ENCODE peak calls at places on chromosomes 1 and 21, in eight cellular contexts. B, U, O, X, A, K, R and C are unnamed samples.

GRCh38 chr1:208141793-208142192 is 102.4 kb downstream of the PLXNA2 start:
- DNase-seq in B (no peak), U (no peak), O (no peak), X (no peak), A (no peak), K (no peak), R (no peak), C (no peak)

GRCh38 chr1:148161252-148161901 is 9.3 kb upstream of the NBPF11 start:
- DNase-seq in B (no peak), U (peak), O (no peak), X (no peak), A (no peak), K (no peak), R (no peak), C (no peak)

GRCh38 chr1:201944002-201944401 is 2.3 kb downstream of the LMOD1 start:
- DNase-seq in B (no peak), U (no peak), O (no peak), X (no peak), A (no peak), K (no peak), R (no peak), C (no peak)

GRCh38 chr1:58318157-58318665 is 228.3 kb downstream of the OMA1 start:
- DNase-seq in B (no peak), U (no peak), O (no peak), X (no peak), A (no peak), K (no peak), R (no peak), C (no peak)

GRCh38 chr21:37758997-37759396 is 157.3 kb downstream of the KCNJ6 start:
- DNase-seq in B (peak), U (no peak), O (no peak), X (peak), A (peak), K (peak), R (peak), C (no peak)

GRCh38 chr1:185348995-185349394 is 32.0 kb upstream of the IVNS1ABP start:
- DNase-seq in B (no peak), U (no peak), O (no peak), X (no peak), A (no peak), K (no peak), R (no peak), C (no peak)

GRCh38 chr1:150981805-150982712 is at the start of gene ANXA9:
- DNase-seq in B (no peak), U (peak), O (no peak), X (no peak), A (peak), K (no peak), R (peak), C (no peak)

GRCh38 chr21:26842976-26843911 is 2.0 kb downstream of the ADAMTS1 start:
- DNase-seq in B (peak), U (peak), O (peak), X (peak), A (peak), K (peak), R (peak), C (no peak)

GRCh38 chr1:78323311-78323710 is 167.5 kb upstream of the PTGFR start:
- DNase-seq in B (no peak), U (no peak), O (no peak), X (no peak), A (no peak), K (no peak), R (no peak), C (no peak)

GRCh38 chr1:55359611-55360010 is 144.4 kb upstream of the USP24 start:
- DNase-seq in B (no peak), U (no peak), O (no peak), X (no peak), A (no peak), K (no peak), R (no peak), C (no peak)

GRCh38 chr1:47317841-47318240 is 3.9 kb upstream of the STIL start:
- DNase-seq in B (no peak), U (no peak), O (no peak), X (no peak), A (no peak), K (peak), R (no peak), C (no peak)

GRCh38 chr1:235270625-235271024 is 57.4 kb downstream of the ARID4B start:
- DNase-seq in B (peak), U (no peak), O (no peak), X (no peak), A (no peak), K (no peak), R (no peak), C (no peak)

GRCh38 chr1:185973645-185974044 is 239.5 kb downstream of the HMCN1 start:
- DNase-seq in B (peak), U (no peak), O (no peak), X (no peak), A (no peak), K (peak), R (no peak), C (no peak)

GRCh38 chr1:15885269-15885668 is 37.8 kb downstream of the SPEN start:
- DNase-seq in B (no peak), U (no peak), O (no peak), X (no peak), A (no peak), K (no peak), R (no peak), C (no peak)

GRCh38 chr1:56517404-56518130 is 61.8 kb downstream of the PLPP3 start:
- DNase-seq in B (no peak), U (no peak), O (no peak), X (no peak), A (no peak), K (no peak), R (no peak), C (no peak)

GRCh38 chr1:211625040-211625439 is 46.1 kb upstream of the SLC30A1 start:
- DNase-seq in B (peak), U (no peak), O (peak), X (peak), A (no peak), K (no peak), R (peak), C (no peak)

GRCh38 chr21:41962425-41962966 is 8.7 kb upstream of the C2CD2 start:
- DNase-seq in B (no peak), U (no peak), O (no peak), X (no peak), A (no peak), K (no peak), R (no peak), C (no peak)
- TF ChIP-seq CTCF in B (no peak), U (no peak), O (no peak), X (no peak), A (no peak), K (no peak), R (no peak), C (no peak)

GRCh38 chr1:162372159-162373071 is 4.2 kb downstream of the SPATA46 start:
- DNase-seq in B (no peak), U (no peak), O (no peak), X (no peak), A (no peak), K (no peak), R (no peak), C (no peak)

GRCh38 chr1:162370721-162371120 is 5.9 kb downstream of the SPATA46 start:
- DNase-seq in B (no peak), U (no peak), O (no peak), X (no peak), A (no peak), K (no peak), R (no peak), C (no peak)

GRCh38 chr1:162373072-162373427 is 3.6 kb downstream of the SPATA46 start:
- DNase-seq in B (no peak), U (no peak), O (no peak), X (no peak), A (no peak), K (no peak), R (no peak), C (no peak)

GRCh38 chr1:162369571-162369970 is 7.1 kb downstream of the SPATA46 start:
- DNase-seq in B (no peak), U (no peak), O (no peak), X (no peak), A (no peak), K (no peak), R (no peak), C (no peak)

GRCh38 chr1:162371611-162372010 is 5.0 kb downstream of the SPATA46 start:
- DNase-seq in B (no peak), U (no peak), O (no peak), X (no peak), A (no peak), K (no peak), R (no peak), C (no peak)
- TF ChIP-seq CTCF in B (no peak), U (no peak), O (no peak), X (no peak), A (no peak), K (no peak), R (no peak), C (no peak)

DNA sequence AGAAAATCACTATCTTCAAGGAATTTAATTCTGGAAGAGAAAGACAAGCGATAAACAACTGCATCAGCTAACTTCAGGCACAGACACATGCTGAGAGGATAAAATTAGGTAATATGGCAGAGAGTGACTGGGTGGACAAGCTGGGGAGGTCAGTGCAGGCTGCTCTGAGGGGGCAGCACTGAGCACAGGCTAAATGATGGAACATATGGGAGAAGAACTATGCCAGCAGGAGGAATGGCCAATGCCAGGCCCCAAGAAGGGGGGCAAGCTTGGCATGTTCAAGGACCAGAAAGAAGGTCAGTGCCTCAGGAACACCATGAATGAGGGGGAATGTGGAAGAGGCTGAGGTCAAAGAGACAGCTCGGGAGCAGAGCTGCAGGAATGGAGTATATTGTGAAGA is 190.7 kb upstream of the MAP1LC3C start:
- DNase-seq in B (no peak), U (no peak), O (no peak), X (no peak), A (peak), K (no peak), R (no peak), C (no peak)
- TF ChIP-seq CTCF in B (no peak), U (no peak), O (no peak), X (no peak), A (no peak), K (no peak), R (no peak), C (no peak)

GRCh38 chr1:10209905-10210810 is at the start of gene KIF1B:
- DNase-seq in B (peak), U (peak), O (peak), X (peak), A (peak), K (peak), R (peak), C (peak)
- TF ChIP-seq CTCF in B (peak), U (peak), O (peak), X (peak), A (peak), K (peak), R (peak), C (peak)

GRCh38 chr1:180170569-180170968 is 15.9 kb downstream of the QSOX1 start:
- DNase-seq in B (no peak), U (no peak), O (no peak), X (no peak), A (no peak), K (no peak), R (no peak), C (no peak)

GRCh38 chr1:180167721-180168467 is 13.2 kb downstream of the QSOX1 start:
- DNase-seq in B (no peak), U (peak), O (peak), X (no peak), A (peak), K (no peak), R (peak), C (no peak)

GRCh38 chr1:180167021-180167701 is 12.5 kb downstream of the QSOX1 start:
- DNase-seq in B (peak), U (peak), O (no peak), X (no peak), A (no peak), K (no peak), R (no peak), C (no peak)

GRCh38 chr1:180169641-180170155 is 15.0 kb downstream of the QSOX1 start:
- DNase-seq in B (no peak), U (peak), O (no peak), X (no peak), A (no peak), K (no peak), R (no peak), C (no peak)

GRCh38 chr1:180168786-180169640 is 14.3 kb downstream of the QSOX1 start:
- DNase-seq in B (peak), U (peak), O (peak), X (no peak), A (peak), K (no peak), R (peak), C (no peak)
- TF ChIP-seq CTCF in B (peak), U (peak), O (peak), X (peak), A (peak), K (peak), R (peak), C (no peak)

GRCh38 chr1:38141483-38141882 is 94.9 kb upstream of the POU3F1 start:
- DNase-seq in B (no peak), U (no peak), O (no peak), X (no peak), A (no peak), K (no peak), R (no peak), C (no peak)

GRCh38 chr1:38135621-38136414 is 89.2 kb upstream of the POU3F1 start:
- DNase-seq in B (no peak), U (no peak), O (no peak), X (no peak), A (peak), K (no peak), R (no peak), C (no peak)

GRCh38 chr1:38140025-38140487 is 93.5 kb upstream of the POU3F1 start:
- DNase-seq in B (no peak), U (no peak), O (no peak), X (no peak), A (peak), K (no peak), R (no peak), C (no peak)

GRCh38 chr1:38137164-38137563 is 90.6 kb upstream of the POU3F1 start:
- DNase-seq in B (no peak), U (no peak), O (no peak), X (no peak), A (no peak), K (no peak), R (no peak), C (no peak)

DNA sequence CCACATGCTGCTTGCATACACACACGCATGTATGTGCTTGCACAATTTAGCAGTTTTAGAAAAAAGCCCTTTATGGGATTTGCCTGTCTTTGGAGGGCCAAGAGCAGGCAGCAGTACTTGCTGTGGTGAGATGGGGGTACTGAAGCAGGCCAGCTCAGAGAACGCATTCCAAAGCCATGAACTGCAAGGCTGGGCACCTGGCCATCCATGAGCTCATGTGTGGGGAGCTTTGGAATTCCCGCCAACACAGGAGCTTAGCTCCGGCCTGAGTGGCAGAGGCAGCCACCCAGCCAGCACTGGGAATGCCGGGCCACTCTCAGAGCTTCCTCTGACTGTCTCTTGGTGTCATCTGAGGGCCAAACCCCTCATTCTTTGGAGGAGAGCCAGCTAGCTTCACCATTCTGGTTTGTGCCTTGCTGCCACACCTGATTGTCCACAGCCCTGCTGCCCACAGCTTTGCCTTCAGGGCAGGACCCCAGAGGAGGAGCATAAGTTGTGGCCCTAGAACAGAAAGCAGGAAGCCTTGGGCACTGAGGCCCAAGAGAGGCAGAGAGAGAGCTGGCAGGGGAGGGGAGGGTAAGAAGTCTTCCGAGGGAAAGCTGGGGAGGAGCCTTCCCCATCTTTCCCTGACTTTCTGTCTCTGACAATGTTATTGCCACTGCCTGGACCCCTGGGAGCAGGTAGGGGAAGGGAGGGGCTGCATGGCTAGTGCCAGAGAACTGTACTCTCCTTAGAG is 92.1 kb upstream of the POU3F1 start:
- DNase-seq in B (peak), U (peak), O (peak), X (peak), A (no peak), K (peak), R (no peak), C (no peak)
- TF ChIP-seq CTCF in B (peak), U (peak), O (peak), X (peak), A (no peak), K (peak), R (no peak), C (no peak)

GRCh38 chr1:65434760-65435159 is 14.3 kb downstream of the LEPR start:
- DNase-seq in B (no peak), U (no peak), O (no peak), X (no peak), A (no peak), K (no peak), R (no peak), C (no peak)

GRCh38 chr1:65431111-65431705 is 10.7 kb downstream of the LEPR start:
- DNase-seq in B (peak), U (no peak), O (no peak), X (no peak), A (no peak), K (no peak), R (no peak), C (no peak)

GRCh38 chr1:65435987-65436386 is 15.5 kb downstream of the LEPR start:
- DNase-seq in B (peak), U (no peak), O (no peak), X (no peak), A (no peak), K (no peak), R (no peak), C (no peak)

GRCh38 chr1:65432918-65433317 is 12.4 kb downstream of the LEPR start:
- DNase-seq in B (no peak), U (no peak), O (no peak), X (no peak), A (peak), K (no peak), R (no peak), C (no peak)

GRCh38 chr1:65434255-65434654 is 13.8 kb downstream of the LEPR start:
- DNase-seq in B (no peak), U (no peak), O (no peak), X (no peak), A (no peak), K (no peak), R (no peak), C (no peak)
- TF ChIP-seq CTCF in B (peak), U (peak), O (no peak), X (no peak), A (no peak), K (peak), R (peak), C (no peak)

DNA sequence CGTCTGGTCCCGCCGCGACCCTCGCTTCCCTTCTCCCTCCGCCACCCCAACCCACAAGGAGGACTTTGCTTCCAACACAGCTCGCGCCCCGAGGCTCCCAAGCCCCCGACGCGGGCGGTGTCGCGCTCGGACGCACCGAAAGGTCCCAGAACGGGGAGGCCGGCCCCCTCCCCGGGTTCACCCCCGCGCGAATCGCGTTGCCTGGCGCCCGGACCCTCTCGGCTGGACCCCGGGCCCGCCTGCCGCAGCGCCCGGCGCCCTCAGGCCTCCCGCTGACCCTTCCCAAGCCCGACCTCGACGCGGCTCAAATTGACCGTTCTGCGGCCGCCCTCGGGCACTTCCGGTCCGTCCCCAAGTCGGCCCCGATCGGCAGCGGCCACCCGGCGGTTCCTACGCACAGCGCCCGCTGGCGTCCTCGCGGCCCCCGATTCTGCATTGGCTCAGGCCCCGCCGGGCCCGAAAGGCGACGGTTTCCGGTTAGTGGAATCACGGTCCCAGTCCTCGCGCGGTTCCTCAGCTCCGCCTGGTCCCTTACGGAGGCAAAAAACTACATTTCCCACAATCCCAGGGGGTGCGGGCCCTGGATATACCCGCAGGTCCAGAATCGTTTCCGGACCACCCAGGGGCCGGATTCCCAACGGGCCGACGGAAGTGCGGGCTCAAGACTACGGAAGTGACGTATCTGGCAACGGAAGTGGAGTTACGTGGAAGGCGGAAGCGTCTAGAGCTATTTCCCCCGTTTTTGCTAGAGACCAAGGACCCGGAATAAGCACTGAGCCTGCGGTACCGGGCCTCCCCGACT is at the start of gene AURKAIP1:
- DNase-seq in B (peak), U (peak), O (peak), X (peak), A (peak), K (peak), R (peak), C (peak)
- TF ChIP-seq CTCF in B (peak), U (peak), O (peak), X (peak), A (no peak), K (peak), R (no peak), C (no peak)

GRCh38 chr1:23210351-23210785 is 6.9 kb downstream of the HTR1D start:
- DNase-seq in B (no peak), U (no peak), O (no peak), X (no peak), A (peak), K (no peak), R (peak), C (no peak)
- TF ChIP-seq CTCF in B (no peak), U (no peak), O (no peak), X (no peak), A (peak), K (peak), R (no peak), C (no peak)

DNA sequence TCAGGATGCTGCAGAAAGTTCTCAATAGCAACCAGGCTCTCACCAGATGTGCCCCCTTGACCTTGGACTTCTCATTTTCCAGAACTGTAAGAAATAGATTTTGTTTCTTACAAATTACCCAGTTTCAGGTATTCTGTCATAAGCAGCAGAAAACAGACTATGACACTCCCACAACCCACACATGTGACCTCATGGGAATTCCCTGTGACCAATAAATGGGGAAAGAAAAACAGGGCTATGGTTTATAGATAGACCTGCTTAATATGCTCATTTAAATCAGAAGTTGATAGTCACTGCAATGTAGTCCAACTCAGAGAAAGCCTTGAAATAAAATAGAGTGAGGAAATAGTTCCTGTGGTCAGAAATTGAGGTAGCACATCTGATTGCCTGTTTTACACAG is 380.9 kb upstream of the PTBP2 start:
- DNase-seq in B (no peak), U (no peak), O (no peak), X (no peak), A (no peak), K (no peak), R (no peak), C (no peak)
- TF ChIP-seq CTCF in B (no peak), U (no peak), O (no peak), X (no peak), A (no peak), K (no peak), R (no peak), C (no peak)